ENCODE peak calls at places on chromosomes 2 and 18, in six cellular contexts. G is GM12892, X is GM12878, O is H1, V is HepG2, L is SK-N-SH. E is an unnamed sample.

GRCh38 chr2:229434131-229434530 is 163.0 kb upstream of the PID1 start:
- DNase-seq in G (no peak), X (no peak), O (no peak), V (no peak), L (no peak), E (no peak)

GRCh38 chr2:164479460-164479859 is 141.8 kb downstream of the GRB14 start:
- DNase-seq in G (no peak), X (no peak), O (no peak), V (peak; percentile 43), L (peak; percentile 22), E (no peak)

GRCh38 chr18:10419420-10420103 is 34.9 kb upstream of the APCDD1 start:
- DNase-seq in G (no peak), X (no peak), O (no peak), V (no peak), L (no peak), E (no peak)

GRCh38 chr18:62131305-62131909 is 55.4 kb downstream of the PIGN start:
- DNase-seq in G (peak; percentile 1), X (peak; percentile 7), O (no peak), V (peak; percentile 55), L (peak; percentile 50), E (no peak)

GRCh38 chr2:219644801-219645480 is 17.5 kb downstream of the SLC4A3 start:
- DNase-seq in G (no peak), X (no peak), O (no peak), V (no peak), L (no peak), E (no peak)

GRCh38 chr2:70962211-70962884 is 16.1 kb upstream of the ANKRD53 start:
- DNase-seq in G (no peak), X (no peak), O (no peak), V (no peak), L (peak; percentile 13), E (no peak)

GRCh38 chr2:119849838-119850565 is 90.3 kb downstream of the PTPN4 start:
- DNase-seq in G (no peak), X (no peak), O (no peak), V (no peak), L (no peak), E (no peak)

GRCh38 chr2:139214806-139215205 is 434.6 kb upstream of the NXPH2 start:
- DNase-seq in G (no peak), X (no peak), O (no peak), V (no peak), L (no peak), E (no peak)

GRCh38 chr2:176164803-176165597 is 7.9 kb downstream of the HOXD3 start:
- DNase-seq in G (no peak), X (no peak), O (no peak), V (no peak), L (no peak), E (no peak)

GRCh38 chr2:120683081-120683480 is 52.6 kb upstream of the GLI2 start:
- DNase-seq in G (no peak), X (no peak), O (no peak), V (no peak), L (no peak), E (no peak)

GRCh38 chr2:240995041-240995960 is 3.1 kb upstream of the SNED1 start:
- DNase-seq in G (no peak), X (no peak), O (no peak), V (no peak), L (no peak), E (no peak)

GRCh38 chr18:22324191-22325131 is 93.3 kb downstream of the CTAGE1 start:
- DNase-seq in G (no peak), X (no peak), O (no peak), V (no peak), L (no peak), E (no peak)

GRCh38 chr2:216740557-216741222 is 45.3 kb upstream of the IGFBP5 start:
- DNase-seq in G (no peak), X (no peak), O (no peak), V (peak; percentile 47), L (no peak), E (no peak)

GRCh38 chr2:152632736-152633135 is 84.5 kb downstream of the PRPF40A start:
- DNase-seq in G (no peak), X (no peak), O (no peak), V (no peak), L (no peak), E (no peak)

GRCh38 chr2:27255660-27256059 is 7.2 kb downstream of the SLC30A3 start:
- DNase-seq in G (no peak), X (no peak), O (no peak), V (no peak), L (no peak), E (no peak)

GRCh38 chr2:160156084-160156483 is 44.0 kb downstream of the ITGB6 start:
- DNase-seq in G (no peak), X (no peak), O (no peak), V (no peak), L (no peak), E (no peak)

GRCh38 chr18:80259610-80260009 is 12.3 kb upstream of the PARD6G start:
- DNase-seq in G (no peak), X (no peak), O (no peak), V (no peak), L (no peak), E (no peak)

GRCh38 chr2:202965810-202966454 is 48.7 kb upstream of the NBEAL1 start:
- DNase-seq in G (peak; percentile 15), X (peak; percentile 60), O (no peak), V (peak; percentile 17), L (no peak), E (peak; percentile 3)

GRCh38 chr18:70044626-70045025 is 97.0 kb upstream of the CD226 start:
- DNase-seq in G (no peak), X (no peak), O (no peak), V (no peak), L (peak; percentile 7), E (no peak)

GRCh38 chr2:118913805-118914645 is 28.0 kb upstream of the MARCO start:
- DNase-seq in G (no peak), X (no peak), O (no peak), V (no peak), L (no peak), E (no peak)

GRCh38 chr18:45166341-45167108 is 448.8 kb upstream of the SLC14A2 start:
- DNase-seq in G (no peak), X (no peak), O (no peak), V (no peak), L (no peak), E (no peak)

GRCh38 chr18:49094136-49094535 is 143.4 kb upstream of the SMAD7 start:
- DNase-seq in G (no peak), X (no peak), O (no peak), V (no peak), L (no peak), E (no peak)

GRCh38 chr2:218993345-218994315 is at the start of gene CRYBA2:
- DNase-seq in G (no peak), X (no peak), O (no peak), V (no peak), L (peak; percentile 16), E (no peak)

GRCh38 chr2:18630541-18630940 is 41.2 kb upstream of the NT5C1B start:
- DNase-seq in G (no peak), X (no peak), O (no peak), V (no peak), L (no peak), E (no peak)

GRCh38 chr2:108354171-108354570 is 23.6 kb upstream of the SULT1C4 start:
- DNase-seq in G (no peak), X (no peak), O (no peak), V (no peak), L (no peak), E (no peak)

DNA sequence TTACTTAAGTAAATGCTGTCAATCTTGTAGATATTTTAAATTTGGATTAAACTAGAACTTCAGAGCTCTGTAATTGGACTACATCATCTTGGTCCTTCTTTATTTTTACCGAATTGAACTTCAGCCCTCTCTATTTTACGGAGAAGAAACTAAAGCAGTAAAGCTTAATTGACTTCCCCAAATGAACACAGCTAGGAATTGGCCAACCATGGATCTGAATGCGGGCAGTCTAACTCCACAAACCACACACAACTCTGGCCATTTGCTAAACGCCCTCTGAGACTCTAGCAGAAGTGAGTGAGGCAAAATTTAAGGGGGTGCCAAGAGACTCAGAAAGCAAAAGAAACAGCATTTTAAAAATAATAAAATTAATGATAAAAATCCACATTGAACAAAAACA is 86.3 kb upstream of the KCTD1 start:
- DNase-seq in G (no peak), X (no peak), O (no peak), V (no peak), L (no peak), E (no peak)
- TF ChIP-seq POLR2AphosphoS5 in G (no peak), X (no peak), O (no peak), V (no peak), L (no peak), E (no peak)

GRCh38 chr2:215684448-215685217 is 248.8 kb upstream of the FN1 start:
- DNase-seq in G (no peak), X (no peak), O (no peak), V (peak; percentile 43), L (no peak), E (no peak)
- TF ChIP-seq TAF1 in G (no peak), X (no peak), O (no peak), V (no peak), L (no peak), E (no peak)

DNA sequence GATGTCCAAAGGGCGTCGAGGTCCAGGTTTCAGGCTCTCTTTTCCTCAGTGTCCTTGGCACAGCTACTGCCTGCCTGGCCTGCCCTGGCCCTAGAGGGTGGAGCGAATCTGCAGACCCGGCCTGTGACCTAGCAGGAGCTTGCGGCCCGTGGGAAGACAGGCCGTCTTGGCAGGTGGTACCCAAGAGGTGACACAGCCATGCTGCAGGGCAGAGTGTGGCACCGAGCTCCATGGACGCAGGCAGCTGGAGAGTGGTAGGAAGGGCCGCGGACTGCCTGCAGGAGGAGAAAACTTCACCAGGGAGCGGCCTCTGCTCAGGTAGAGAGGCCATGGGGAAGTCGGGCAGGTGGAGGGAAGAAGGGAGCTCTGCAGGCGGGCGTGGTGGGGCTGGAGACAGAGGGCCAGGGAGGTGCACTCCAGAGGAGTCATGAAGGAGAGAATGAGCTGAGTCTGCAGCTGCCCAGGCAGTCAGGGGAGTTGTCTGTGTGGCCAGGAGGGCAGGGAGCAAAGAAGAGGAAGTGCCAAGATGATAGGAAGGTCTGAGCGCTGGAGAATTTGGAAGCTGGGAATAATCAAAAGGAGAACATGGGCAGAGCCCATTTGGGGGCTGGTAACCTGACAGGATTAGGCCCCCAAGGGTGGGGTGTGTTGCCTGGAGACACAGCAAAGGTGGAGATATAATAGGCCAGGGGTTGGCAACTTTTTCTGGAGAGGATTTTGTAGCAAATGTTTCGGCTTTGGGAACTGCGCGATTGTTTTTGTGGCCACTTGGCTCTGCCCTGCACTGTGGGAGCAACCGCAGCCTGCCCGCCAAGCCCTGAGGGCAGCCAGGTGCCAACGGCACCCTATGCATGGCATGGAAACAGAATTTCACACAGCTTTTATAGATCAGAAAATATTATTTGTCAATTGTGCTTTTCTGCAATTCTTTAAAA is 154.4 kb upstream of the PXDN start:
- DNase-seq in G (no peak), X (no peak), O (no peak), V (no peak), L (no peak), E (no peak)
- TF ChIP-seq POLR2AphosphoS5 in G (no peak), X (no peak), O (no peak), V (no peak), L (no peak), E (no peak)

DNA sequence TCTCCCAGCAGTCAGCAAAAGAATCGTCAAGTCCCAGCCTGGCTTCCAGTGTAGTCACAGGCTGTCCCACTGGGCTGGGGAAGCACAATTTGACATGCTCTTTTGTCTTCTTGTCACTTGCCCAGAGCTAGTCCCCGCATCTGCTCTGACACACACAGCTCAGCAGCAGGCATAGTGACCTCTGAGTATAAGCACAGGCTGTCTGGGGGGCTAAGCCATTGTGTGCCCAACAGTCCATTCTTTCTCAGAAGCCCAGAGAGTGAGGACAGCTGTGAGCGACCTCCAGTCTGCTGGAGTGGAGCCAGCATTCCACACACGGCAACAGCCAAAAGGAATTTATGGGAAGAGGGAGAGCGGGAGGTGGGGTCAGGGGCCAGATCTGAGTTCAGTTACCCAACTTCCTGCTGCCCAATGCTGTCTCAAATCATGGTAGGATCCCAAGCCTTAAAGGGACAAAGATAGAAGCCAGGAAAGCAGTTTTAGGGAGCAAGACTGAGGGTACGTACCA is 59.8 kb upstream of the PPP1CB start:
- DNase-seq in G (no peak), X (no peak), O (no peak), V (peak; percentile 92), L (peak; percentile 31), E (no peak)
- TF ChIP-seq TAF1 in G (no peak), X (no peak), O (no peak), V (no peak), L (no peak), E (no peak)

E was measured in GM12891.